ENCODE peak calls at places on chromosomes 12 and 14, in five cellular contexts. F is A549; J is CD8-positive, alpha-beta T cell; Q is transverse colon; Z is right cardiac atrium. G is an unnamed sample. For H3K4me1, the result is how much of the 10 kb centered on the place peaks cover.

GRCh38 chr14:80425686-80426085 is 214.4 kb upstream of the DIO2 start:
- DNase-seq in F (peak), J (no peak), Q (no peak), Z (no peak), G (peak)

GRCh38 chr12:76035045-76035444 is 3.5 kb upstream of the PHLDA1 start:
- DNase-seq in F (no peak), J (no peak), Q (no peak), Z (no peak), G (no peak)

GRCh38 chr12:5022465-5023061 is 21.1 kb upstream of the KCNA5 start:
- DNase-seq in F (peak), J (peak), Q (peak), Z (peak), G (peak)

GRCh38 chr14:56351861-56352260 is 227.7 kb upstream of the TMEM260 start:
- DNase-seq in F (no peak), J (no peak), Q (no peak), Z (no peak), G (peak)

GRCh38 chr14:42421377-42422078 is 814.9 kb downstream of the LRFN5 start:
- DNase-seq in F (no peak), J (no peak), Q (no peak), Z (no peak), G (no peak)

GRCh38 chr12:94123127-94123526 is 25.2 kb upstream of the PLXNC1 start:
- DNase-seq in F (no peak), J (no peak), Q (no peak), Z (no peak), G (no peak)

GRCh38 chr12:76123301-76124212 is 39.1 kb upstream of the NAP1L1 start:
- DNase-seq in F (no peak), J (no peak), Q (no peak), Z (no peak), G (peak)

GRCh38 chr12:73390256-73390655 is 1118.1 kb downstream of the TRHDE start:
- DNase-seq in F (no peak), J (no peak), Q (no peak), Z (no peak), G (no peak)

GRCh38 chr12:53004178-53004577 is 2.1 kb upstream of the EIF4B start:
- DNase-seq in F (no peak), J (no peak), Q (no peak), Z (no peak), G (no peak)

GRCh38 chr12:130337476-130338303 is at the start of gene PIWIL1:
- DNase-seq in F (no peak), J (no peak), Q (no peak), Z (peak), G (no peak)

GRCh38 chr14:101926085-101926484 is 38.3 kb upstream of the DYNC1H1 start:
- DNase-seq in F (no peak), J (no peak), Q (no peak), Z (no peak), G (no peak)

GRCh38 chr12:131281016-131281415 is 327.3 kb downstream of the ADGRD1 start:
- DNase-seq in F (no peak), J (no peak), Q (no peak), Z (no peak), G (no peak)

GRCh38 chr14:93543766-93544165 is 113.0 kb downstream of the UNC79 start:
- DNase-seq in F (peak), J (no peak), Q (no peak), Z (no peak), G (no peak)

GRCh38 chr14:58118097-58118496 is 33.9 kb downstream of the ARMH4 start:
- DNase-seq in F (no peak), J (no peak), Q (no peak), Z (no peak), G (peak)

GRCh38 chr12:131151558-131152345 is 198.0 kb downstream of the ADGRD1 start:
- DNase-seq in F (no peak), J (peak), Q (no peak), Z (peak), G (no peak)

GRCh38 chr12:51430196-51430895 is 5.7 kb downstream of the SLC4A8 start:
- DNase-seq in F (no peak), J (no peak), Q (no peak), Z (no peak), G (no peak)

GRCh38 chr14:91732859-91733477 is 1.1 kb upstream of the CATSPERB start:
- DNase-seq in F (no peak), J (no peak), Q (no peak), Z (no peak), G (no peak)

GRCh38 chr14:58283730-58284129 is 14.6 kb upstream of the ARID4A start:
- DNase-seq in F (no peak), J (no peak), Q (no peak), Z (no peak), G (no peak)

GRCh38 chr14:102363182-102363952 is 626 bp downstream of the TECPR2 start:
- DNase-seq in F (peak), J (no peak), Q (peak), Z (no peak), G (peak)

GRCh38 chr12:3200032-3200617 is 122.9 kb downstream of the TSPAN9 start:
- DNase-seq in F (peak), J (no peak), Q (peak), Z (peak), G (peak)
- H3K4me1 ChIP-seq in F (under half), J (under half), Q (under half), Z (under half), G (under half)

GRCh38 chr12:54363610-54364009 is 676 bp downstream of the GPR84 start:
- DNase-seq in F (no peak), J (no peak), Q (no peak), Z (no peak), G (no peak)
- H3K4me3 ChIP-seq in F (no peak), J (no peak), Q (no peak), Z (no peak), G (no peak)

DNA sequence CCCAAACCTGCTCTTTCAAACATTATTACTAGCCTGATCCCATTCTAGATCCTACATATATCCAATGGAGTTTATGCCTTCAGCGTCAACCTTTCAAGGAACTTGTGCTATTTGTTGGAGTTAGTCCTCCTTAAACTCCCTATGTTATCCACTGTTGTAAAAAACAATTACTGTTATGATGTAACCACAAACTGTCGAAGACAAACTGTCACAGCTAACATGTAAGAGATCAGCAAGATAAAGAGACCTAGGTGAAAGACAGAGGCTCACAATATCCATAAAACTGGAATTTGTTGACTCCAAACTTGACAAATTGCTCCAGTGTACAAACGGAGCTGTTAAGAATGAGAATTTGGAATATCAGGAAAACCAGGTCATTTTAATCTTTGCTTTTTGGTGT is 70.7 kb downstream of the CDK17 start:
- DNase-seq in F (no peak), J (no peak), Q (no peak), Z (no peak), G (no peak)
- H3K4me1 ChIP-seq in F (under half), J (under half), Q (under half), Z (under half), G (under half)

DNA sequence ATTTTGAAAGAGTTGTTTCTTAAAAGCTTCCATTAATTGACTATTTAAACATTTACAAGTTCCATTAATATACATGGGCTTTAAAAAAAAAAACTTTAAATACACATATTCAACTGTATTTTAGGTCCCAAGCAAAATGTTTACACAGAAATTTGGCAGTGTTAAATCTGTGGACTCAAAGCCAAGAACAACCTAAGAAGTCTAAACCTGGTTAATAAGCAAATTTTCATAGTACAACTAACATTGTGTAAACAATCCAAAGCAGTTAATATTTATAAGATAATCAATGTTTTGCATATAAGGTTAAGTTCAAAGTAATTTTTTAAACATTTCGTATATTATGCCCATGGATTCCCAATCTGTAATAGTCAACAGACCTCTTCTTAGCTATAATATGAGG is 77.0 kb downstream of the EPS8 start:
- DNase-seq in F (no peak), J (no peak), Q (no peak), Z (no peak), G (no peak)
- H3K4me3 ChIP-seq in F (peak), J (no peak), Q (peak), Z (no peak), G (no peak)

DNA sequence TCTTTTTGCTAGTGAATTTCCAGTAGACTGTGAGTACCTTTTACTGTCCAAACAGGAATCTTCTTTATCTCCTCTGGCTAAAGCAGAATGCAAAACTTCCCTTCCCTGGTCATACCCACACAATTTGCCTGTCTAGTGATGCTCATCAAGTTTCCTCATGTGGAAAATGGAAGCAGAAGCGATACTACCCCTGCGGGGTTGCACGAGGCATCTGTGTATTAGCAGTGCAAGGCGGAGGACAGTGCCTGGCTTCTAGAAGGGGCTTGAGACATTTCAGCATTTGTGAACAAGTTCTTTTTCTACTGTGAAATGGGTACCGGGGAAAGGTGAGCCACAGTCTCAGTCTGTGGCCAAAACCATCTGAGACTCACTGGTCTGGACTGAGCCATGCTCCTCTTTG is 340.9 kb downstream of the AACS start:
- DNase-seq in F (no peak), J (no peak), Q (no peak), Z (no peak), G (no peak)
- H3K4me1 ChIP-seq in F (under half), J (under half), Q (under half), Z (under half), G (under half)

DNA sequence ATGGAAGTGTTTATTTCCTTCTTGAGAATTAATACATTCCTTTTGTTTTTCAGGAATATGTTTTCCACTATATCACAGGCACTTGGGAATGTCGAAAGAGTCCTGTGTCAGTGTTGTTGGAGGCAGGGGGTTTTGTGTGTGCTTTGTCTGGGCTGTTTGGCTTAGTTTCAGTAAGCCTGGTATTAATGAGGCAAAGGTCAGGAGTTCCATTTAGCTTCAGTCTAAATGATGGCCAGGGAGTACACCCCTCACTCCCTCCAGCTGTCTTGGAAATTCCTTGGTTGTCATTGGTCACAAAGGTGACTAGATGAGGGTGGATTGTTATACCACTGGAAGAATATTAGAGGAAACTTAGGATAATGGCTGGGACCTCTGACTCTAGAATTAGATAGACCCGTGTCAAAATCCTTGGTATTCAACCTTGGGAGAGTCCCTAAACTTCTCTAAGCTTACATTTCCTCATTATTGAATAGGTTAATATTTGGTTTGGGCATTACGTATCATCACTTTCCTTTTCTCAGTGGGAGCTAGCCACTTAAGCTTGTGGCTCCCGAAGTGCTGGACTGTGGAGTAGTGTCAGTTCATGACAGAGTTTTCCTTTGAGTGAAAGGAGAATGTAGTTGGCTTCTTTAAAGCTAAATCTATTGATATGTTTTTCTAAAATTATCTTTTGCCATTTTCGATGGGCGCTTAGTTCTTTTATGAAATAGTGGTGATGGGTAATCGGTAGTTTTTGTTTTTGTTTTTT is 5.2 kb downstream of the FRS2 start:
- DNase-seq in F (no peak), J (no peak), Q (no peak), Z (no peak), G (no peak)
- H3K4me3 ChIP-seq in F (peak), J (no peak), Q (no peak), Z (peak), G (no peak)

GRCh38 chr12:50256761-50257160 is 26.6 kb downstream of the LIMA1 start:
- DNase-seq in F (no peak), J (no peak), Q (no peak), Z (no peak), G (no peak)
- H3K4me1 ChIP-seq in F (half or more), J (under half), Q (under half), Z (under half), G (under half)

DNA sequence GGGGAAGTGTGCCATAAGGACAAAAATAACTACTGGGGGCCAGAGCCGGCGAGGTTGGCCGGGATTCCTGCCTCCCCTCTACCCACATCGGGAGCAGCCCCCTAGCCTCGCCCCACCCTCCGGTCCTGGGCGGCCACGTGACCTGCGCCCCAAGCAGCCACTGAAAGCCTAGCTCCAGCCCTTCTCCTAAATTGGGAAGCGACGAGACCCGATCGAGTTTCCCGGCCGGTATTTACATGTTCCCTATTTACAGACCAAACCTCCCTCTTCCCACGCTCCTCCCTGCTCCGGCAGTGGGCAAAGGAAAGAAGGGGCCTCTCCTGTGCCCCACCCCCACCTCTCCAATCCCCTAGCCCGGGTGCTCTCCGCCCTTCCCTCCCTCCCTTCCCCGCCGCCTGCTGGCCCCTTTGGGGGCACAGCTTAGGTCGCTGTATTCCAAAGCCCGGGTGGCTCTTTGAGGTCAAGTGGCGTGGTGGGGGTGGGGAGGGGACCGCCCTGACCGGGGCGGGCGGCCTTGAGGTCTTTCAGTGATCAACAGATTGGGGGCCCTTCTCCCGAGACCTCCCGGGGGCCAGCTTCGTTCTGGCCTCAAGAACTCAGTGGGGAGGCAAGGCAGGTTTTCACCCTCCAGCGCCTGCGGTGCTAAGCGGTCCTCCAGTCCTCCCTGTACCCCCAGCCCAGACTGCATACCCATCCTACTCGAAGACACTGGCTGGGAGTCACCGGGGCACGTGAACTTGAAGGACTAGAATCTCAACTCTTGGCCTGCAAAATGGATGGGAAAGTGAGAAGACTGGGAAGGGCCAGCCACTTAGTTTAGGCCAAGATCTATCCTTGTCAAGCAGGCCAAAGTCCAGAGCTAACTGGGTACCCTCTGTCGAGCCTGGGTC is 6.3 kb upstream of the CTDSP2 start:
- DNase-seq in F (no peak), J (no peak), Q (peak), Z (peak), G (no peak)
- H3K4me3 ChIP-seq in F (no peak), J (no peak), Q (peak), Z (peak), G (peak)

GRCh38 chr12:116137318-116137717 is 140.2 kb downstream of the MED13L start:
- DNase-seq in F (no peak), J (no peak), Q (no peak), Z (no peak), G (no peak)

GRCh38 chr12:116135209-116135930 is 142.1 kb downstream of the MED13L start:
- DNase-seq in F (peak), J (no peak), Q (no peak), Z (no peak), G (peak)

GRCh38 chr12:116138781-116139180 is 138.7 kb downstream of the MED13L start:
- DNase-seq in F (no peak), J (no peak), Q (no peak), Z (no peak), G (peak)

GRCh38 chr12:116138380-116138779 is 139.1 kb downstream of the MED13L start:
- DNase-seq in F (no peak), J (no peak), Q (no peak), Z (no peak), G (peak)

GRCh38 chr12:116136340-116136739 is 141.2 kb downstream of the MED13L start:
- DNase-seq in F (no peak), J (no peak), Q (no peak), Z (no peak), G (peak)
- H3K4me1 ChIP-seq in F (half or more), J (under half), Q (under half), Z (under half), G (under half)

GRCh38 chr12:58000499-58000898 is 59.1 kb downstream of the ATP23 start:
- DNase-seq in F (no peak), J (no peak), Q (no peak), Z (no peak), G (no peak)
- H3K4me3 ChIP-seq in F (no peak), J (no peak), Q (no peak), Z (no peak), G (no peak)

G was measured in astrocyte.